ENCODE peak calls at places on chromosomes 6 and 20, in four cellular contexts. Q is astrocyte of the hippocampus, F is suprapubic skin, C is fibroblast of lung. P is an unnamed sample.

GRCh38 chr6:31582230-31582601 is at the start of gene LTB:
- DNase-seq in Q (no peak), C (no peak), F (no peak), P (no peak)

GRCh38 chr6:162032620-162033019 is 694.9 kb downstream of the PRKN start:
- DNase-seq in Q (peak; percentile 53), C (peak; percentile 87), F (no peak), P (no peak)

GRCh38 chr6:21729431-21729830 is 135.9 kb downstream of the SOX4 start:
- DNase-seq in Q (peak; percentile 47), C (peak; percentile 42), F (no peak), P (no peak)

GRCh38 chr20:46765506-46765905 is 56.1 kb downstream of the SLC2A10 start:
- DNase-seq in F (no peak), Q (no peak), C (no peak), P (no peak)

GRCh38 chr6:36777806-36778205 is 61.4 kb downstream of the CPNE5 start:
- DNase-seq in F (no peak), Q (no peak), C (no peak), P (no peak)

GRCh38 chr6:14454467-14454763 is 336.8 kb downstream of the CD83 start:
- DNase-seq in C (no peak), Q (no peak), F (no peak), P (no peak)

GRCh38 chr20:11281768-11282167 is 608.0 kb upstream of the JAG1 start:
- DNase-seq in C (no peak), F (no peak), Q (no peak), P (no peak)

GRCh38 chr6:104686550-104687155 is 173.1 kb downstream of the HACE1 start:
- DNase-seq in F (no peak), Q (no peak), C (no peak), P (no peak)

GRCh38 chr20:32607324-32607723 is 22.2 kb upstream of the NOL4L start:
- DNase-seq in F (no peak), Q (no peak), C (no peak), P (no peak)

GRCh38 chr20:40294747-40295146 is 394.3 kb downstream of the MAFB start:
- DNase-seq in F (no peak), C (no peak), Q (no peak), P (no peak)

GRCh38 chr20:45765980-45766379 is 25.7 kb downstream of the WFDC3 start:
- DNase-seq in F (no peak), Q (no peak), C (no peak), P (no peak)

GRCh38 chr6:131951576-131952230 is 531 bp upstream of the CCN2 start:
- DNase-seq in Q (peak; percentile 58), F (no peak), C (peak; percentile 33), P (no peak)

GRCh38 chr6:108133594-108134179 is 32.1 kb upstream of the NR2E1 start:
- DNase-seq in C (peak; percentile 87), Q (peak; percentile 98), F (no peak), P (peak; percentile 85)

GRCh38 chr6:11043961-11044711 is at the start of gene ELOVL2:
- DNase-seq in F (no peak), Q (peak; percentile 86), C (peak; percentile 54), P (peak; percentile 81)

GRCh38 chr6:22954749-22955385 is 385.5 kb downstream of the HDGFL1 start:
- DNase-seq in Q (peak; percentile 27), C (peak; percentile 22), F (no peak), P (no peak)

GRCh38 chr20:25294459-25295385 is 46.8 kb downstream of the PYGB start:
- DNase-seq in C (peak; percentile 55), Q (peak; percentile 80), F (no peak), P (no peak)

GRCh38 chr20:32518593-32519366 is 66.4 kb downstream of the NOL4L start:
- DNase-seq in C (no peak), F (no peak), Q (no peak), P (no peak)

GRCh38 chr6:27312146-27312949 is at the start of gene POM121L2:
- DNase-seq in Q (peak; percentile 66), C (peak; percentile 36), F (no peak), P (no peak)

P was measured in type B pancreatic cell.